ENCODE peak calls at places on chromosomes 1 and 21, in five cellular contexts. T is IMR-90, J is SK-N-SH, V is K562, S is GM12878. X is an unnamed sample.
A peak's percentile ranks its signal among the peaks of the same experiment; 100 is the strongest.

GRCh38 chr1:23594927-23595353 is 35.6 kb upstream of the ID3 start:
- DNase-seq in T (no peak), V (no peak), S (peak; percentile 78), J (no peak), X (no peak)

GRCh38 chr1:74712863-74713262 is 20.0 kb downstream of the CRYZ start:
- DNase-seq in V (no peak), S (no peak), T (peak; percentile 8), J (no peak), X (no peak)

GRCh38 chr1:194394676-194395075 is 1208.3 kb upstream of the B3GALT2 start:
- DNase-seq in V (no peak), T (no peak), S (no peak), J (no peak), X (no peak)

GRCh38 chr1:111720274-111720976 is 18.8 kb downstream of the INKA2 start:
- DNase-seq in T (no peak), V (no peak), J (no peak), S (no peak), X (no peak)

GRCh38 chr1:236141447-236142357 is 637 bp upstream of the GPR137B start:
- DNase-seq in S (no peak), V (no peak), T (peak; percentile 56), J (peak; percentile 76), X (peak; percentile 55)

GRCh38 chr1:40143891-40144575 is 17.2 kb upstream of the RLF start:
- DNase-seq in S (peak; percentile 39), J (peak; percentile 60), V (peak; percentile 86), T (peak; percentile 66), X (peak; percentile 65)

GRCh38 chr1:93152835-93153234 is 27.4 kb downstream of the TMED5 start:
- DNase-seq in V (no peak), J (no peak), S (no peak), T (no peak), X (no peak)

GRCh38 chr1:156241311-156241811 is 623 bp upstream of the BGLAP start:
- DNase-seq in J (no peak), T (peak; percentile 47), V (no peak), S (no peak), X (no peak)

GRCh38 chr1:230702934-230703678 is 10.8 kb downstream of the AGT start:
- DNase-seq in V (no peak), J (no peak), T (no peak), S (no peak), X (no peak)

GRCh38 chr1:67888707-67889106 is 55.4 kb upstream of the GNG12 start:
- DNase-seq in S (no peak), V (no peak), T (peak; percentile 63), J (no peak), X (no peak)

GRCh38 chr21:41410361-41410760 is 15.7 kb upstream of the MX1 start:
- DNase-seq in V (no peak), J (no peak), T (no peak), S (no peak), X (no peak)

GRCh38 chr1:3364526-3364925 is 89.9 kb upstream of the ARHGEF16 start:
- DNase-seq in V (no peak), T (no peak), S (no peak), J (no peak), X (no peak)

GRCh38 chr1:63323866-63324778 is 1.8 kb downstream of the FOXD3 start:
- DNase-seq in V (no peak), S (no peak), T (no peak), J (peak; percentile 59), X (no peak)

GRCh38 chr1:38992450-38993111 is 1.5 kb downstream of the AKIRIN1 start:
- DNase-seq in T (no peak), J (no peak), S (peak; percentile 27), V (no peak), X (no peak)

GRCh38 chr1:7650801-7651200 is 120.3 kb upstream of the VAMP3 start:
- DNase-seq in S (no peak), T (no peak), V (no peak), J (no peak), X (no peak)

DNA sequence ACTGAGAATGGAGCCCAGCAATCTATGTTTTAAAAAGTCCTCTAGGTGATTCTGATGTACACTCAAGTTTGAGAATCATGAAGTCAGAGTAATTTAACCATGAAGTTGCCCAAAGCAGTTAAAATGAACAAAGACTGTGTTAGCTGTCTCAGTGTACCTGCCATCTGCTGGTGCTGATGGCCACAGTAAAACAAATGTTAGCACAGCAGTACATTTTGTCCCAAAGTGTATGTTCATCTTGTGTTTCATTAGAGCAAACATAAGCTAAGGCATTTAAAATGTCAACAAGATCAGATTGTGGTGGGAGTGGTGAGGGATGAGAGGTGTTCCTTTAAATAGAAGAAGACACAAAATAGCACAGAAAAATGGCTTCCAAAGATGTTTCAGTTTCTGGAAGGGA is 31.1 kb downstream of the FYB2 start:
- DNase-seq in T (no peak), V (no peak), J (no peak), S (no peak), X (no peak)
- TF ChIP-seq RCOR1 in T (no peak), V (no peak), J (no peak), S (no peak), X (no peak)

DNA sequence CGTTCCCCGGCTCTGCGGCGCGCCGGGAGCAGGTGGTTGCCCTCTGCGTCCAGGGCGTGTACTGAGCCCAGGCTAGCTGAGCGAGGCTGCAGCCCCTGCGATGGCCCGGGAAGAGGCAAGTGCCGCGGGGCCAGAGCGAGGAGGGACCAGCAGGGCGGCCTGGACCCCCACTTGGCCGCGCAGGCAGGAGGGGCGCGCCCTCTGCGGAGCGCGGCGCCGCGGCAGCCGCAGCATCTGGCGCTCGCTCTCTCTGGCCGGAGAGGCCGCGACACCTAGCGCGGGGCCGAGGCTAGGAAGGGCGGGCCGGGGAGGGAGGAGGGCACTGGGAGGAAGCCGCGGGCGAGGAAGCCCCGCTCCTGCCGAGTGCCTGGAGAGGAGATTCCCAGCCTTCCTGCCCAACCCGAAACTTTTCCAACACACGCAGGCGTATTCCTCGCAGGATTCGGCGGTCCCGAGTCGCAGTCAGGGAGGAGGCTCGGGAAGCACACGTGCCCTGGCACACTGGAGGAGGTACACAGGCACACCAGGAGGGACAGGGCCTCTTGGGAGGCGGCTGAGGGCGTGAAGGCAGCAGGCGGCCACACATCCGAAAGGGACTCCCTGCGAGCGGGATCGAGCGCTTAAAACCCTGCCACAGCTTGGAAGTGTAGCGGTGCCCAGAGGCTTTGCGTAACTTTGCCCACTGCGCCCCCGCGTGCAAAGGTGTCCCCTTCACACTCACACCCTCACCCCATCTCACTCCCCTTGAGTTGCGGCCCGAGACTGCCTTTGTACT is 4.8 kb upstream of the PROX1 start:
- DNase-seq in V (no peak), T (no peak), J (peak; percentile 92), S (no peak), X (no peak)
- TF ChIP-seq RCOR1 in V (no peak), T (no peak), J (no peak), S (no peak), X (no peak)

GRCh38 chr1:209150114-209150513 is 433.4 kb upstream of the CAMK1G start:
- DNase-seq in V (peak; percentile 15), S (no peak), J (no peak), T (peak; percentile 15), X (peak; percentile 24)
- TF ChIP-seq RCOR1 in V (no peak), S (no peak), J (no peak), T (no peak), X (no peak)

GRCh38 chr1:246166841-246167240 is 340.2 kb downstream of the SMYD3 start:
- DNase-seq in S (no peak), T (no peak), V (no peak), J (no peak), X (no peak)
- TF ChIP-seq RCOR1 in S (no peak), T (no peak), V (no peak), J (no peak), X (no peak)

GRCh38 chr1:168484083-168484482 is 59.7 kb downstream of the XCL2 start:
- DNase-seq in S (no peak), T (no peak), J (no peak), V (no peak), X (no peak)

GRCh38 chr1:168481586-168481985 is 62.2 kb downstream of the XCL2 start:
- DNase-seq in T (no peak), J (no peak), V (no peak), S (no peak), X (no peak)

GRCh38 chr1:168482106-168482505 is 61.7 kb downstream of the XCL2 start:
- DNase-seq in S (no peak), J (no peak), V (peak; percentile 15), T (no peak), X (no peak)

GRCh38 chr1:168485048-168485447 is 58.7 kb downstream of the XCL2 start:
- DNase-seq in V (no peak), J (no peak), S (no peak), T (peak; percentile 44), X (no peak)

GRCh38 chr1:168483531-168483930 is 60.3 kb downstream of the XCL2 start:
- DNase-seq in S (no peak), J (no peak), V (no peak), T (peak; percentile 77), X (no peak)
- TF ChIP-seq RCOR1 in S (no peak), J (no peak), V (no peak), T (no peak), X (no peak)

GRCh38 chr1:229006121-229006870 is 264.6 kb upstream of the RAB4A start:
- DNase-seq in V (no peak), S (no peak), J (no peak), T (no peak), X (no peak)
- TF ChIP-seq RCOR1 in V (no peak), S (no peak), J (no peak), T (no peak), X (no peak)

GRCh38 chr1:85501355-85501898 is 36.5 kb upstream of the DDAH1 start:
- DNase-seq in J (no peak), V (no peak), T (no peak), S (no peak), X (no peak)

GRCh38 chr1:85502625-85503083 is 37.7 kb upstream of the DDAH1 start:
- DNase-seq in T (peak; percentile 85), J (peak; percentile 48), S (no peak), V (peak; percentile 23), X (peak; percentile 28)

GRCh38 chr1:85502171-85502570 is 37.2 kb upstream of the DDAH1 start:
- DNase-seq in S (no peak), V (no peak), T (peak; percentile 86), J (no peak), X (no peak)

GRCh38 chr1:85504417-85504816 is 39.5 kb upstream of the DDAH1 start:
- DNase-seq in S (no peak), T (peak; percentile 49), V (no peak), J (no peak), X (no peak)
- TF ChIP-seq RCOR1 in S (no peak), T (no peak), V (no peak), J (no peak), X (no peak)

X was measured in A549.